ENCODE peak calls at places on chromosome 2, in five cellular contexts. One of them, this sample, is unnamed. For H3K36me3, the result is how much of the 10 kb centered on the place peaks cover.

GRCh38 chr2:146748046-146748445 is 1096.8 kb upstream of the ACVR2A start:
- DNase-seq in NT2/D1: no peak
- DNase-seq in aorta: no peak
- DNase-seq in HepG2: no peak
- DNase-seq in gastrocnemius medialis: no peak
- DNase-seq in this sample: no peak

GRCh38 chr2:156456616-156457015 is 20.4 kb downstream of the GPD2 start:
- DNase-seq in NT2/D1: no peak
- DNase-seq in aorta: no peak
- DNase-seq in HepG2: no peak
- DNase-seq in gastrocnemius medialis: no peak
- DNase-seq in this sample: no peak

GRCh38 chr2:17557596-17557995 is 17.1 kb downstream of the VSNL1 start:
- DNase-seq in NT2/D1: no peak
- DNase-seq in aorta: no peak
- DNase-seq in HepG2: peak
- DNase-seq in gastrocnemius medialis: no peak
- DNase-seq in this sample: peak

GRCh38 chr2:149365826-149366583 is 35.6 kb downstream of the LYPD6 start:
- DNase-seq in NT2/D1: no peak
- DNase-seq in aorta: no peak
- DNase-seq in HepG2: peak
- DNase-seq in gastrocnemius medialis: no peak
- DNase-seq in this sample: peak

GRCh38 chr2:25784408-25784807 is 93.9 kb downstream of the ASXL2 start:
- DNase-seq in NT2/D1: no peak
- DNase-seq in aorta: no peak
- DNase-seq in HepG2: no peak
- DNase-seq in gastrocnemius medialis: no peak
- DNase-seq in this sample: no peak

GRCh38 chr2:164839914-164840457 is 1.6 kb downstream of the COBLL1 start:
- DNase-seq in NT2/D1: no peak
- DNase-seq in aorta: no peak
- DNase-seq in HepG2: peak
- DNase-seq in gastrocnemius medialis: no peak
- DNase-seq in this sample: peak

GRCh38 chr2:169034256-169034655 is 3.1 kb upstream of the ABCB11 start:
- DNase-seq in NT2/D1: no peak
- DNase-seq in aorta: no peak
- DNase-seq in HepG2: no peak
- DNase-seq in gastrocnemius medialis: no peak
- DNase-seq in this sample: peak

GRCh38 chr2:233217892-233218377 is 33.5 kb upstream of the ATG16L1 start:
- DNase-seq in NT2/D1: no peak
- DNase-seq in aorta: no peak
- DNase-seq in HepG2: no peak
- DNase-seq in gastrocnemius medialis: no peak
- DNase-seq in this sample: peak

GRCh38 chr2:9191044-9191481 is 15.5 kb upstream of the ASAP2 start:
- DNase-seq in NT2/D1: no peak
- DNase-seq in aorta: peak
- DNase-seq in HepG2: peak
- DNase-seq in gastrocnemius medialis: no peak
- DNase-seq in this sample: no peak

GRCh38 chr2:30662268-30663131 is 144.7 kb downstream of the CAPN13 start:
- DNase-seq in NT2/D1: no peak
- DNase-seq in aorta: no peak
- DNase-seq in HepG2: no peak
- DNase-seq in gastrocnemius medialis: no peak
- DNase-seq in this sample: peak

GRCh38 chr2:203681978-203682377 is 24.5 kb upstream of the CD28 start:
- DNase-seq in NT2/D1: no peak
- DNase-seq in aorta: peak
- DNase-seq in HepG2: no peak
- DNase-seq in gastrocnemius medialis: no peak
- DNase-seq in this sample: no peak

GRCh38 chr2:39194686-39195085 is 49.1 kb downstream of the CDKL4 start:
- DNase-seq in NT2/D1: no peak
- DNase-seq in aorta: no peak
- DNase-seq in HepG2: no peak
- DNase-seq in gastrocnemius medialis: no peak
- DNase-seq in this sample: no peak

GRCh38 chr2:29223851-29224692 is 108.9 kb downstream of the CLIP4 start:
- DNase-seq in NT2/D1: no peak
- DNase-seq in aorta: no peak
- DNase-seq in HepG2: no peak
- DNase-seq in gastrocnemius medialis: peak
- DNase-seq in this sample: no peak

GRCh38 chr2:10566021-10566420 is 117.9 kb upstream of the ODC1 start:
- DNase-seq in NT2/D1: no peak
- DNase-seq in aorta: no peak
- DNase-seq in HepG2: no peak
- DNase-seq in gastrocnemius medialis: no peak
- DNase-seq in this sample: no peak

GRCh38 chr2:1590611-1591460 is 153.5 kb downstream of the PXDN start:
- DNase-seq in NT2/D1: no peak
- DNase-seq in aorta: peak
- DNase-seq in HepG2: no peak
- DNase-seq in gastrocnemius medialis: no peak
- DNase-seq in this sample: no peak

GRCh38 chr2:174971868-174972781 is 33.1 kb downstream of the CHN1 start:
- DNase-seq in NT2/D1: no peak
- DNase-seq in aorta: no peak
- DNase-seq in HepG2: no peak
- DNase-seq in gastrocnemius medialis: no peak
- DNase-seq in this sample: peak

GRCh38 chr2:221572821-221573429 is 821 bp upstream of the EPHA4 start:
- DNase-seq in NT2/D1: no peak
- DNase-seq in aorta: peak
- DNase-seq in HepG2: no peak
- DNase-seq in gastrocnemius medialis: peak
- DNase-seq in this sample: peak

DNA sequence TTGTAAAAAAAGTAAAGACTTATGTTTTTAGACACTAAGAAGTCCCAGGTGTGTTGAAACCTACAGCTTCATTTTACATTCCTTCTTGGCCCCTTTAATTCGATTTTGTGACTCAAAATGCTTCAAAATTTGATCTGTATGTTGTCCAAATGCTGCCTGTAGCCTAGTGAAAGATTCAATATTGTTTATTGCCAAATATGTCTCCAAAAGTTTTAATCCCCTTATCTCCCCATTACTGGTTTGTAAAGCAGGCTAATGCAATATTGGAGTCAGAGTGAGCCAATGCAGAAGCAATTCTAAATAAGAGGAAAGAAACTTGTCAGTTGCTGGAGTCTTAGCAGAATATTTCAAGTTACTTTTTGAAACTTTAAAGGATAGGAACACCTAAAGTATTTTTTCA is 287.0 kb upstream of the ZC3H15 start:
- DNase-seq in NT2/D1: no peak
- DNase-seq in aorta: no peak
- DNase-seq in HepG2: no peak
- DNase-seq in gastrocnemius medialis: no peak
- DNase-seq in this sample: no peak
- H3K36me3 ChIP-seq in NT2/D1: under half
- H3K36me3 ChIP-seq in aorta: under half
- H3K36me3 ChIP-seq in HepG2: under half
- H3K36me3 ChIP-seq in gastrocnemius medialis: under half
- H3K36me3 ChIP-seq in this sample: under half

DNA sequence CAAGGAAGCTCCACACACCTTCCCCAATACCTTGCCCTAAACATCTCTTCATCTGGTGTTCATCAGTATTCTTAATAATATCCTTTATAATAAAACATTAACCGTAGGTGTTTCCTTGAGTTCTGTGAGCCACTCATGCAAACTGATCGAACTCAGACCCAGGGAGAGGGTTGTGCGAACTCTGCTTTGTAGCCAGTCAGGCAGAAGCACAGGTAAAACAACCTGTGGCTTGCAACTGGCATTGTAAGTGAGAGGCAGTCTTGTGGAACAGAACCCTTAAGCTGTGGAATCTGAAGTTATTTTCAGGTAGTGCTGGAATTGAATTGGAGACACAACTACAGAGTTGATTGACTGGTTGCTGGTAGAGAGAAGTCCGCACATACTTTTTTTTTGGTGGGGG is 4.7 kb downstream of the BUB1 start:
- DNase-seq in NT2/D1: no peak
- DNase-seq in aorta: no peak
- DNase-seq in HepG2: no peak
- DNase-seq in gastrocnemius medialis: no peak
- DNase-seq in this sample: no peak
- H3K36me3 ChIP-seq in NT2/D1: half or more
- H3K36me3 ChIP-seq in aorta: under half
- H3K36me3 ChIP-seq in HepG2: under half
- H3K36me3 ChIP-seq in gastrocnemius medialis: under half
- H3K36me3 ChIP-seq in this sample: under half

DNA sequence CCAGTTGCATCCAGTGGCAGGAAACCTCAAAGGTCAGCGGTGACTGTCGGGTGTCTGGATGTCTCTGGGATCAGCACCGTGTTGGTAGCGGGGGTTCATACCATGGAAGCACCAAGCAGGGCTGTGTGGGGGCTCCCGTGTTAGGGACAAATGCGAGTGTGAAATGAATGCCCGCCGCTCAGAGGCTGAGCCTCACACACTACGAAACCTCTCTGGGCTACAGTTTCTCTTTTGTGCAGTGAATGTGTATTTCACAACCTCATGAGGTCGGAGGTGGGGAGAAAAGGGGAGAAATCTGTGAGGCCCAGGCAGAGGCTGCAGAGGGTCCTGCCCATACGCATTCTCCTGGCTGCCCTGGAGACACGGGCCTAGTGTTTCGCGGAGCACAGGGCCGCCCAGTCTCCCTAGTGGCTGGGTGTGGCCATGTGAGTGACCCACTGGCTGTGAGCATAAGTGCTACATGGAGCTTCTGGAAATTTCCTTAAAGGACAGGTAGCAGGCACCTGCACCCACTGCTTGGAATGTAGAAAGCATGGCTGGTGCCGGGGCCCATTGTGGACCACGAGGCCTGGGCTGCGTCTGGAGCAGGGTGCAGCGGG is 138.0 kb upstream of the GLI2 start:
- DNase-seq in NT2/D1: no peak
- DNase-seq in aorta: peak
- DNase-seq in HepG2: no peak
- DNase-seq in gastrocnemius medialis: no peak
- DNase-seq in this sample: no peak
- H3K36me3 ChIP-seq in NT2/D1: under half
- H3K36me3 ChIP-seq in aorta: under half
- H3K36me3 ChIP-seq in HepG2: under half
- H3K36me3 ChIP-seq in gastrocnemius medialis: under half
- H3K36me3 ChIP-seq in this sample: under half

GRCh38 chr2:72848436-72848835 is 22.6 kb upstream of the EXOC6B start:
- DNase-seq in NT2/D1: no peak
- DNase-seq in aorta: no peak
- DNase-seq in HepG2: no peak
- DNase-seq in gastrocnemius medialis: no peak
- DNase-seq in this sample: no peak
- H3K36me3 ChIP-seq in NT2/D1: under half
- H3K36me3 ChIP-seq in aorta: under half
- H3K36me3 ChIP-seq in HepG2: under half
- H3K36me3 ChIP-seq in gastrocnemius medialis: under half
- H3K36me3 ChIP-seq in this sample: under half

GRCh38 chr2:67142741-67143140 is 254.4 kb upstream of the ETAA1 start:
- DNase-seq in NT2/D1: no peak
- DNase-seq in aorta: no peak
- DNase-seq in HepG2: no peak
- DNase-seq in gastrocnemius medialis: no peak
- DNase-seq in this sample: no peak
- H3K36me3 ChIP-seq in NT2/D1: under half
- H3K36me3 ChIP-seq in aorta: under half
- H3K36me3 ChIP-seq in HepG2: under half
- H3K36me3 ChIP-seq in gastrocnemius medialis: under half
- H3K36me3 ChIP-seq in this sample: under half